ENCODE peak calls at places on chromosomes 13 and 19, in five cellular contexts. U is iris pigment epithelial cell; J is central memory CD4-positive, alpha-beta T cell; X is stimulated activated CD8-positive, alpha-beta memory T cell treated with anti-CD3 and anti-CD28 coated beads, Interleukin-7, amount 100 ng/mL, for 1 hour; T is AG04450. G is an unnamed sample.

GRCh38 chr13:25034173-25034572 is 61.8 kb upstream of the PABPC3 start:
- DNase-seq in J (no peak), X (no peak), T (no peak), U (no peak), G (no peak)

GRCh38 chr19:52138614-52139290 is 986 bp downstream of the ZNF616 start:
- DNase-seq in U (peak), X (no peak), T (no peak), J (no peak), G (no peak)

GRCh38 chr19:3276341-3276799 is 51.9 kb downstream of the CELF5 start:
- DNase-seq in X (no peak), T (no peak), J (no peak), U (no peak), G (no peak)

GRCh38 chr19:15169541-15170285 is 31.1 kb downstream of the NOTCH3 start:
- DNase-seq in T (no peak), X (no peak), J (no peak), U (no peak), G (no peak)

GRCh38 chr13:52921194-52921593 is 72.8 kb upstream of the PCDH8 start:
- DNase-seq in J (no peak), T (no peak), U (no peak), X (no peak), G (no peak)

GRCh38 chr19:12715102-12715501 is 8.6 kb downstream of the TNPO2 start:
- DNase-seq in J (no peak), U (no peak), T (no peak), X (no peak), G (no peak)

GRCh38 chr19:33387351-33388230 is 14.1 kb downstream of the CEBPG start:
- DNase-seq in T (no peak), J (no peak), X (no peak), U (no peak), G (no peak)

GRCh38 chr13:111388851-111389500 is 68.5 kb downstream of the TEX29 start:
- DNase-seq in U (no peak), J (no peak), X (no peak), T (no peak), G (peak)

GRCh38 chr19:13022859-13023636 is 27.8 kb downstream of the NFIX start:
- DNase-seq in X (no peak), J (no peak), U (peak), T (peak), G (no peak)

GRCh38 chr13:46121597-46122163 is 16.8 kb upstream of the CPB2 start:
- DNase-seq in T (no peak), U (no peak), J (no peak), X (no peak), G (no peak)

GRCh38 chr19:6458695-6459355 is 767 bp downstream of the SLC25A23 start:
- DNase-seq in U (no peak), T (no peak), J (no peak), X (no peak), G (no peak)

GRCh38 chr13:101424381-101425155 is 8.3 kb upstream of the NALCN start:
- DNase-seq in U (peak), J (no peak), X (no peak), T (peak), G (no peak)

GRCh38 chr13:95707442-95708389 is 30.8 kb downstream of the DNAJC3 start:
- DNase-seq in U (no peak), X (no peak), J (no peak), T (no peak), G (no peak)

GRCh38 chr13:20546559-20546958 is 20.4 kb upstream of the IFT88 start:
- DNase-seq in T (no peak), U (no peak), J (no peak), X (no peak), G (peak)

GRCh38 chr13:59422646-59423045 is 741.1 kb downstream of the DIAPH3 start:
- DNase-seq in U (peak), J (no peak), X (no peak), T (no peak), G (no peak)

GRCh38 chr19:51514866-51515481 is 13.4 kb upstream of the SIGLEC12 start:
- DNase-seq in T (peak), J (peak), U (peak), X (no peak), G (peak)

GRCh38 chr19:38210458-38210987 is 13.5 kb downstream of the DPF1 start:
- DNase-seq in T (no peak), X (no peak), U (no peak), J (no peak), G (no peak)

GRCh38 chr13:45728759-45729158 is 26.6 kb downstream of the CBY2 start:
- DNase-seq in X (no peak), T (no peak), U (no peak), J (no peak), G (no peak)

GRCh38 chr19:8908066-8908465 is 75.9 kb downstream of the MBD3L1 start:
- DNase-seq in U (no peak), T (no peak), X (no peak), J (no peak), G (no peak)

GRCh38 chr13:30047154-30047874 is 196.9 kb upstream of the UBL3 start:
- DNase-seq in X (no peak), U (no peak), J (no peak), T (no peak), G (no peak)

GRCh38 chr13:98273824-98274786 is 97.0 kb upstream of the RNF113B start:
- DNase-seq in X (no peak), U (no peak), J (no peak), T (no peak), G (no peak)

GRCh38 chr19:11721681-11722080 is 17.1 kb downstream of the ZNF823 start:
- DNase-seq in X (no peak), T (no peak), U (no peak), J (no peak), G (no peak)

GRCh38 chr19:13154911-13155471 is 4.8 kb downstream of the IER2 start:
- DNase-seq in J (peak), T (no peak), U (peak), X (peak), G (peak)

GRCh38 chr19:51318687-51319675 is 7.5 kb downstream of the IGLON5 start:
- DNase-seq in T (no peak), J (no peak), U (no peak), X (no peak), G (no peak)

GRCh38 chr13:46478641-46479040 is 74.3 kb upstream of the LRCH1 start:
- DNase-seq in U (no peak), X (no peak), J (no peak), T (no peak), G (no peak)

GRCh38 chr13:44660050-44660449 is 83.9 kb upstream of the TSC22D1 start:
- DNase-seq in J (no peak), T (no peak), X (no peak), U (no peak), G (no peak)

GRCh38 chr13:40895715-40896184 is 106.3 kb downstream of the SLC25A15 start:
- DNase-seq in X (no peak), T (no peak), U (no peak), J (no peak), G (no peak)

GRCh38 chr19:38583219-38583984 is 34.4 kb downstream of the MAP4K1 start:
- DNase-seq in T (no peak), X (no peak), J (no peak), U (no peak), G (no peak)

GRCh38 chr13:91017031-91017668 is 330.3 kb upstream of the MIR17HG start:
- DNase-seq in J (no peak), T (no peak), X (no peak), U (peak), G (no peak)

GRCh38 chr13:87999791-88000190 is 328.6 kb downstream of the SLITRK5 start:
- DNase-seq in X (no peak), J (no peak), U (no peak), T (no peak), G (no peak)

GRCh38 chr13:51806571-51806970 is 2.6 kb upstream of the DHRS12 start:
- DNase-seq in U (peak), X (no peak), J (no peak), T (no peak), G (no peak)

G was measured in CD4-positive, CD25-positive, alpha-beta regulatory T cell.